ENCODE peak calls at places on chromosomes 11 and 22, in four cellular contexts. R is WTC11, M is A549, T is GM12878. B is an unnamed sample.

GRCh38 chr11:78764946-78765345 is 190.3 kb upstream of the NARS2 start:
- DNase-seq in R (no peak), M (no peak), T (no peak), B (no peak)

GRCh38 chr11:64800633-64801464 is 2.2 kb downstream of the MAP4K2 start:
- DNase-seq in R (no peak), M (no peak), T (no peak), B (peak; percentile 43)

GRCh38 chr22:26502688-26503561 is 9.3 kb downstream of the TFIP11 start:
- DNase-seq in R (peak; percentile 73), M (no peak), T (no peak), B (no peak)

GRCh38 chr22:19178065-19178658 is 374 bp downstream of the SLC25A1 start:
- DNase-seq in R (peak; percentile 67), M (peak; percentile 13), T (no peak), B (no peak)

GRCh38 chr11:116511684-116512083 is 261.1 kb downstream of the BUD13 start:
- DNase-seq in R (no peak), M (no peak), T (no peak), B (no peak)

GRCh38 chr11:43035011-43035564 is 276.7 kb upstream of the API5 start:
- DNase-seq in R (no peak), M (no peak), T (no peak), B (no peak)

GRCh38 chr11:112608466-112608865 is 347.8 kb upstream of the PLET1 start:
- DNase-seq in R (no peak), M (no peak), T (no peak), B (no peak)

GRCh38 chr11:89443366-89444303 is 47.5 kb downstream of the NOX4 start:
- DNase-seq in R (no peak), M (no peak), T (no peak), B (no peak)

GRCh38 chr11:112596324-112596723 is 335.7 kb upstream of the PLET1 start:
- DNase-seq in R (no peak), M (no peak), T (no peak), B (no peak)

GRCh38 chr11:8567597-8568198 is 26.3 kb downstream of the STK33 start:
- DNase-seq in R (no peak), M (no peak), T (no peak), B (no peak)

GRCh38 chr11:71372693-71373657 is 75.2 kb downstream of the DHCR7 start:
- DNase-seq in R (no peak), M (peak; percentile 30), T (peak; percentile 53), B (no peak)

GRCh38 chr11:15653191-15653590 is 538.5 kb downstream of the INSC start:
- DNase-seq in R (no peak), M (no peak), T (no peak), B (no peak)

GRCh38 chr22:21738966-21739365 is 3.4 kb upstream of the YPEL1 start:
- DNase-seq in R (no peak), M (no peak), T (no peak), B (no peak)

GRCh38 chr11:130403967-130404366 is 24.4 kb downstream of the ADAMTS8 start:
- DNase-seq in R (peak; percentile 47), M (no peak), T (no peak), B (no peak)

GRCh38 chr11:63764712-63765631 is 3.6 kb downstream of the ZFTA start:
- DNase-seq in R (peak; percentile 47), M (no peak), T (no peak), B (no peak)

GRCh38 chr11:117809236-117810055 is 12.4 kb upstream of the DSCAML1 start:
- DNase-seq in R (peak; percentile 74), M (peak; percentile 86), T (no peak), B (peak; percentile 76)

GRCh38 chr11:61609000-61609969 is 28.4 kb upstream of the SYT7 start:
- DNase-seq in R (no peak), M (no peak), T (no peak), B (no peak)

GRCh38 chr11:16001899-16002426 is 354.4 kb downstream of the SOX6 start:
- DNase-seq in R (no peak), M (peak; percentile 4), T (no peak), B (no peak)

GRCh38 chr11:133072858-133073582 is 459.3 kb downstream of the OPCML start:
- DNase-seq in R (no peak), M (no peak), T (no peak), B (no peak)

GRCh38 chr11:85590848-85591483 is 36.2 kb downstream of the DLG2 start:
- DNase-seq in R (no peak), M (peak; percentile 51), T (no peak), B (peak; percentile 11)

GRCh38 chr11:86388198-86388597 is 13.5 kb downstream of the CCDC81 start:
- DNase-seq in R (no peak), M (no peak), T (no peak), B (no peak)

GRCh38 chr11:107691003-107691402 is 20.9 kb downstream of the SLN start:
- DNase-seq in R (no peak), M (no peak), T (no peak), B (no peak)

GRCh38 chr11:130383363-130384168 is 44.8 kb downstream of the ADAMTS8 start:
- DNase-seq in R (peak; percentile 34), M (no peak), T (no peak), B (no peak)

GRCh38 chr11:108016647-108017046 is 7.9 kb downstream of the CUL5 start:
- DNase-seq in R (no peak), M (no peak), T (no peak), B (no peak)

GRCh38 chr22:46660604-46661201 is 40.5 kb downstream of the GRAMD4 start:
- DNase-seq in R (no peak), M (no peak), T (no peak), B (no peak)

GRCh38 chr11:104653011-104653806 is 245.1 kb downstream of the CASP12 start:
- DNase-seq in R (no peak), M (no peak), T (no peak), B (no peak)

GRCh38 chr11:62574363-62575057 is 819 bp upstream of the EEF1G start:
- DNase-seq in R (peak; percentile 33), M (no peak), T (no peak), B (peak; percentile 53)

GRCh38 chr11:461626-462025 is 11.5 kb downstream of the PTDSS2 start:
- DNase-seq in R (no peak), M (no peak), T (no peak), B (no peak)

GRCh38 chr22:35539910-35540599 is 576 bp upstream of the RASD2 start:
- DNase-seq in R (peak; percentile 66), M (peak; percentile 44), T (no peak), B (peak; percentile 88)

GRCh38 chr11:57546869-57547518 is 9.6 kb downstream of the SMTNL1 start:
- DNase-seq in R (peak; percentile 39), M (peak; percentile 59), T (no peak), B (peak; percentile 66)

GRCh38 chr22:25363474-25363873 is 144.0 kb downstream of the CRYBB2 start:
- DNase-seq in R (no peak), M (no peak), T (no peak), B (no peak)
- TF ChIP-seq USF2 in R (no peak), M (no peak), T (no peak), B (no peak)

DNA sequence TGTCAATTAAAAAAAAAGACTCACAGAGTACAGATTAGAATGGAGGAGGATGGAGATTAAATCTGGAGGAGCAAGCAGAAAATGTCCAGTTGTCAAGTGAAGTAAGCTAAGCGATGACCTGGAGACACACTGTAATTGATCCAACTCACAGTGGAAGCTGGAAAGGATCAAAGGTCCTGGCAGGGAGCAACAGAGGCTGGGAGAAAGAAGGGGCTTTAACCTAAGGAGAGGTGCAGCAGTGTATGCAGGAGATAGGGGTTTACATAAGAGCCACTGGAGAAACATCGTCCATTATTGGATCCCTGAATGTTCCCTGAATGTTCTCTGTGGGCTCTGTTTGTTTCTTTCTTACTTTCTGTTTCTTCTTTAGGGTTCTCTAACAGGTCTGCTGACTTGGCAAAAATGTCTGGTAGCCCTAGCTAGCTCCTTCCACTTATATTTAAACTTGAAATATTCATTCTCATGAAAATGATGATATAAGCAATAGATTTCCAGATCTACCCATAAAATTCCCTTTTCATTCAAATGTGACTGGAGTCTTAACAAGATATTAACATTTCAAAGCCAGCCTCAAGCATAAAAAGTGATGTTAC is 30.1 kb upstream of the CAT start:
- DNase-seq in R (no peak), M (no peak), T (no peak), B (no peak)
- TF ChIP-seq MAX in R (no peak), M (no peak), T (no peak), B (no peak)

GRCh38 chr22:45276507-45276906 is 8.2 kb upstream of the UPK3A start:
- DNase-seq in R (no peak), M (no peak), T (no peak), B (no peak)
- TF ChIP-seq USF2 in R (no peak), M (no peak), T (no peak), B (no peak)

GRCh38 chr11:75706260-75706729 is 11.3 kb upstream of the MOGAT2 start:
- DNase-seq in R (peak; percentile 80), M (peak; percentile 80), T (no peak), B (peak; percentile 86)
- TF ChIP-seq MAX in R (peak; percentile 50), M (peak; percentile 66), T (no peak), B (peak; percentile 59)

GRCh38 chr22:49392841-49393510 is 434.7 kb downstream of the BRD1 start:
- DNase-seq in R (no peak), M (no peak), T (no peak), B (no peak)
- TF ChIP-seq USF2 in R (no peak), M (no peak), T (no peak), B (no peak)

B was measured in K562.